ENCODE peak calls at places on chromosome 10, in four cellular contexts. P, O, H and N are unnamed samples.

GRCh38 chr10:123970207-123970926 is 78.8 kb upstream of the CPXM2 start:
- DNase-seq in P (no peak), O (no peak), H (peak; percentile 45), N (no peak)

GRCh38 chr10:110404374-110404773 is 93.3 kb upstream of the DUSP5 start:
- DNase-seq in P (no peak), H (no peak), O (no peak), N (no peak)

GRCh38 chr10:100879741-100880360 is 32.9 kb upstream of the SLF2 start:
- DNase-seq in P (no peak), H (peak; percentile 52), O (no peak), N (no peak)

GRCh38 chr10:3748484-3748883 is 36.5 kb downstream of the KLF6 start:
- DNase-seq in O (no peak), P (no peak), H (no peak), N (no peak)

GRCh38 chr10:63628526-63629362 is 107.5 kb downstream of the REEP3 start:
- DNase-seq in P (no peak), O (peak; percentile 88), H (peak; percentile 37), N (no peak)

GRCh38 chr10:70300908-70301597 is 17.2 kb upstream of the NPFFR1 start:
- DNase-seq in P (no peak), H (no peak), O (no peak), N (no peak)

GRCh38 chr10:22649390-22649841 is 65.0 kb downstream of the PIP4K2A start:
- DNase-seq in H (no peak), O (no peak), P (no peak), N (no peak)

GRCh38 chr10:16116404-16117304 is 256.3 kb upstream of the MINDY3 start:
- DNase-seq in H (peak; percentile 45), P (no peak), O (peak; percentile 6), N (no peak)

GRCh38 chr10:58177362-58177947 is 90.2 kb downstream of the IPMK start:
- DNase-seq in P (no peak), O (no peak), H (no peak), N (no peak)

GRCh38 chr10:62830577-62831122 is 14.5 kb upstream of the EGR2 start:
- DNase-seq in O (no peak), H (no peak), P (no peak), N (no peak)

GRCh38 chr10:63456437-63457210 is 9.2 kb downstream of the JMJD1C start:
- DNase-seq in H (no peak), O (no peak), P (no peak), N (no peak)

GRCh38 chr10:125263551-125263950 is 103.2 kb upstream of the CTBP2 start:
- DNase-seq in P (no peak), H (peak; percentile 56), O (no peak), N (no peak)

GRCh38 chr10:91617073-91617580 is 15.7 kb downstream of the PPP1R3C start:
- DNase-seq in O (no peak), P (no peak), H (no peak), N (no peak)

GRCh38 chr10:125419831-125420230 is 259.5 kb upstream of the CTBP2 start:
- DNase-seq in H (no peak), O (no peak), P (no peak), N (no peak)

GRCh38 chr10:28880551-28880950 is 203.2 kb downstream of the BAMBI start:
- DNase-seq in H (no peak), O (no peak), P (no peak), N (no peak)